ENCODE peak calls at places on chromosomes 7 and 10, in ten cellular contexts. P is left ventricle myocardium inferior; V is CD4-positive, alpha-beta T cell; K is body of pancreas; F is CD4-positive, alpha-beta memory T cell; H is neural progenitor cell; I is BE2C; S is Peyer's patch; E is fibroblast of lung; Q is A673. U is an unnamed sample.

GRCh38 chr7:100965723-100966541 is 3.4 kb upstream of the MUC12 start:
- DNase-seq in P (peak; percentile 51), V (peak; percentile 63), K (peak; percentile 85), F (peak; percentile 77), H (peak; percentile 99), I (peak; percentile 89), S (peak; percentile 30), E (peak; percentile 25), Q (peak; percentile 87), U (no peak)

GRCh38 chr7:47720141-47720906 is 138.4 kb upstream of the TNS3 start:
- DNase-seq in P (peak; percentile 56), V (no peak), K (peak; percentile 76), F (no peak), H (no peak), I (peak; percentile 60), S (no peak), E (peak; percentile 70), Q (no peak), U (peak; percentile 96)

GRCh38 chr10:4851846-4852245 is 25.8 kb downstream of the AKR1E2 start:
- DNase-seq in P (peak; percentile 58), V (no peak), K (peak; percentile 90), F (no peak), H (no peak), I (no peak), S (no peak), E (no peak), Q (peak; percentile 40), U (no peak)

GRCh38 chr7:131357282-131357880 is 29.7 kb downstream of the MKLN1 start:
- DNase-seq in P (no peak), V (no peak), K (no peak), F (no peak), H (no peak), I (no peak), S (no peak), E (no peak), Q (no peak), U (no peak)

GRCh38 chr7:818031-818699 is 14.1 kb upstream of the SUN1 start:
- DNase-seq in P (no peak), V (no peak), K (no peak), F (no peak), H (no peak), I (no peak), S (no peak), E (peak; percentile 57), Q (peak; percentile 66), U (peak; percentile 9)

GRCh38 chr7:132295198-132295597 is 281.1 kb downstream of the PLXNA4 start:
- DNase-seq in P (no peak), V (no peak), K (no peak), F (no peak), H (no peak), I (no peak), S (no peak), E (no peak), Q (no peak), U (no peak)

GRCh38 chr10:130611239-130611638 is 475.0 kb downstream of the GLRX3 start:
- DNase-seq in P (no peak), V (no peak), K (no peak), F (no peak), H (no peak), I (no peak), S (no peak), E (no peak), Q (no peak), U (no peak)

GRCh38 chr10:21978191-21978862 is 25.2 kb downstream of the DNAJC1 start:
- DNase-seq in P (no peak), V (no peak), K (no peak), F (no peak), H (peak; percentile 45), I (no peak), S (no peak), E (peak; percentile 55), Q (no peak), U (no peak)

GRCh38 chr7:84532196-84532595 is 337.6 kb upstream of the SEMA3A start:
- DNase-seq in P (no peak), V (no peak), K (no peak), F (no peak), H (no peak), I (no peak), S (no peak), E (no peak), Q (no peak), U (no peak)

GRCh38 chr7:44403176-44403759 is 77.9 kb upstream of the CAMK2B start:
- DNase-seq in P (no peak), V (no peak), K (no peak), F (no peak), H (no peak), I (no peak), S (no peak), E (no peak), Q (no peak), U (no peak)

GRCh38 chr10:107442035-107442505 is 277.6 kb upstream of the SORCS1 start:
- DNase-seq in P (no peak), V (no peak), K (no peak), F (no peak), H (no peak), I (no peak), S (no peak), E (peak; percentile 31), Q (peak; percentile 19), U (no peak)
- H3K9me3 ChIP-seq in P (peaks cover 5% of the 10 kb centered on the region), V (no peaks in the 10 kb centered on the region), K (no peaks in the 10 kb centered on the region), F (no peaks in the 10 kb centered on the region), H (no peaks in the 10 kb centered on the region), I (no peaks in the 10 kb centered on the region), S (no peaks in the 10 kb centered on the region), E (no peaks in the 10 kb centered on the region), Q (no peaks in the 10 kb centered on the region), U (no peaks in the 10 kb centered on the region)

GRCh38 chr7:159109092-159110035 is 35.3 kb downstream of the VIPR2 start:
- DNase-seq in P (no peak), V (no peak), K (no peak), F (no peak), H (no peak), I (no peak), S (no peak), E (peak; percentile 2), Q (no peak), U (peak; percentile 69)
- H3K9me3 ChIP-seq in P (no peaks in the 10 kb centered on the region), V (no peaks in the 10 kb centered on the region), K (no peaks in the 10 kb centered on the region), F (no peaks in the 10 kb centered on the region), H (no peaks in the 10 kb centered on the region), I (no peaks in the 10 kb centered on the region), S (no peaks in the 10 kb centered on the region), E (no peaks in the 10 kb centered on the region), Q (no peaks in the 10 kb centered on the region), U (no peaks in the 10 kb centered on the region)

DNA sequence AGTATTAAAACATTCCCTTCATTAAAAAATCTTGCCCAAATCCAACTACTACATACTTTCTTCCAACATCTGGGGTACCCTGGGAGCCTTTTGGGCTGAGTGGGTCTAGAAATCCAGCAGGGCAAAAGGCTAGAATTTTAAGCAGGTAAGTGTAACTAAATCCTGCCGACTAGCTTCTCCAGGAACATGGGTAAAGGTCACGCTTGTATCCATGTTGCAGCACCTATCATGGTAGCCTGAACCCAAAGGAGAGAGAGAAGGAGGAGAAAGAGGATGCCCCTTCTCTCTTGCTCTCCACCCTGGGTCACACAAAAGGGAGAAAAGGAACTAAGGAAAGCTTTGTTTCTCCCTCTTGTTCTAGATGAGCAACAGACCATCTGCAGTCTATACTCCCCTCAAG is 53.3 kb downstream of the ZNF680 start:
- DNase-seq in P (no peak), V (no peak), K (no peak), F (no peak), H (no peak), I (no peak), S (no peak), E (peak; percentile 10), Q (no peak), U (no peak)
- H3K9me3 ChIP-seq in P (peaks cover 74% of the 10 kb centered on the region), V (peaks cover 66% of the 10 kb centered on the region), K (peaks cover 20% of the 10 kb centered on the region), F (peaks cover 22% of the 10 kb centered on the region), H (peaks cover 32% of the 10 kb centered on the region), I (peaks cover 3% of the 10 kb centered on the region), S (no peaks in the 10 kb centered on the region), E (no peaks in the 10 kb centered on the region), Q (peaks cover 40% of the 10 kb centered on the region), U (peaks cover 19% of the 10 kb centered on the region)

GRCh38 chr7:158176561-158177173 is 411.0 kb downstream of the PTPRN2 start:
- DNase-seq in P (no peak), V (no peak), K (no peak), F (no peak), H (no peak), I (no peak), S (no peak), E (no peak), Q (no peak), U (no peak)
- H3K9me3 ChIP-seq in P (peaks cover 46% of the 10 kb centered on the region), V (no peaks in the 10 kb centered on the region), K (no peaks in the 10 kb centered on the region), F (no peaks in the 10 kb centered on the region), H (no peaks in the 10 kb centered on the region), I (no peaks in the 10 kb centered on the region), S (peaks cover 11% of the 10 kb centered on the region), E (peaks cover 2% of the 10 kb centered on the region), Q (peaks cover 23% of the 10 kb centered on the region), U (peaks cover 5% of the 10 kb centered on the region)

U was measured in sigmoid colon.